ENCODE peak calls at places on chromosomes 16 and 17, in ten cellular contexts. N is activated naive CD4-positive, alpha-beta T cell treated with Interleukin-2 at 50 U/mL for 16 hours; D is astrocyte of the spinal cord; F is thoracic aorta; S is body of pancreas; P is LoVo; A is NCI-H2029; K is GM12865; G is WTC11; T is C1 segment of cervical spinal cord. V is an unnamed sample.

GRCh38 chr17:68347380-68347779 is 56.1 kb downstream of the ARSG start:
- DNase-seq in N (no peak), D (no peak), F (no peak), S (no peak), P (no peak), A (no peak), K (no peak), G (no peak), T (no peak), V (no peak)

GRCh38 chr16:23949630-23950290 is 114.0 kb downstream of the PRKCB start:
- DNase-seq in N (peak; percentile 51), D (no peak), F (no peak), S (peak; percentile 32), P (no peak), A (no peak), K (peak; percentile 64), G (no peak), T (peak; percentile 8), V (no peak)

GRCh38 chr17:79778504-79779087 is 648 bp downstream of the CBX2 start:
- DNase-seq in N (no peak), D (no peak), F (no peak), S (no peak), P (no peak), A (no peak), K (no peak), G (peak; percentile 64), T (no peak), V (peak; percentile 67)

GRCh38 chr17:14203392-14203791 is 33.3 kb downstream of the CDRT15 start:
- DNase-seq in N (no peak), D (no peak), F (no peak), S (no peak), P (no peak), A (no peak), K (no peak), G (no peak), T (no peak), V (no peak)

GRCh38 chr16:23837553-23838308 is 1.9 kb downstream of the PRKCB start:
- DNase-seq in N (no peak), D (no peak), F (no peak), S (no peak), P (no peak), A (no peak), K (peak; percentile 42), G (no peak), T (no peak), V (no peak)

GRCh38 chr16:90081606-90081970 is 4.5 kb upstream of the PRDM7 start:
- DNase-seq in N (no peak), D (no peak), F (no peak), S (no peak), P (no peak), A (no peak), K (no peak), G (peak; percentile 27), T (no peak), V (peak; percentile 38)

GRCh38 chr16:2361129-2361528 is 20.6 kb upstream of the ABCA3 start:
- DNase-seq in N (no peak), D (no peak), F (no peak), S (no peak), P (no peak), A (no peak), K (no peak), G (no peak), T (no peak), V (no peak)

GRCh38 chr16:85338638-85338982 is 226.3 kb upstream of the CIBAR2 start:
- DNase-seq in N (no peak), D (no peak), F (no peak), S (no peak), P (no peak), A (no peak), K (no peak), G (no peak), T (no peak), V (no peak)

GRCh38 chr16:19113577-19114358 is at the start of gene ITPRIPL2:
- DNase-seq in N (peak; percentile 21), D (peak; percentile 90), F (peak; percentile 69), S (peak; percentile 92), P (peak; percentile 83), A (peak; percentile 42), K (peak; percentile 66), G (peak; percentile 58), T (peak; percentile 68), V (peak; percentile 56)

GRCh38 chr16:54342966-54343365 is 56.4 kb upstream of the IRX3 start:
- DNase-seq in N (no peak), D (no peak), F (no peak), S (no peak), P (no peak), A (no peak), K (no peak), G (no peak), T (no peak), V (no peak)

V was measured in H9.